ENCODE peak calls at places on chromosomes 4 and X, in seven cellular contexts. S is GM06990, I is WTC11, X is mucosa of descending colon, G is ascending aorta, Q is cardiac muscle cell, H is AG04449. Y is an unnamed sample.

GRCh38 chr4:11597506-11597905 is 168.8 kb upstream of the HS3ST1 start:
- DNase-seq in X (no peak), G (no peak), S (no peak), I (no peak), Q (no peak), H (no peak), Y (no peak)

GRCh38 chr4:72489267-72489666 is 79.8 kb downstream of the ADAMTS3 start:
- DNase-seq in S (no peak), I (no peak), X (no peak), Q (peak), G (no peak), H (no peak), Y (no peak)

GRCh38 chr4:153326513-153326912 is 18.0 kb upstream of the MND1 start:
- DNase-seq in S (no peak), I (no peak), X (peak), Q (peak), H (no peak), G (no peak), Y (no peak)

GRCh38 chrX:10415704-10416001 is 204.7 kb downstream of the MID1 start:
- DNase-seq in G (no peak), S (no peak), I (no peak), X (no peak), H (no peak), Q (peak), Y (no peak)

GRCh38 chr4:153792007-153792892 is 3.4 kb upstream of the SFRP2 start:
- DNase-seq in G (no peak), S (peak), X (peak), H (no peak), I (peak), Q (peak), Y (no peak)

GRCh38 chr4:24686866-24687672 is 102.7 kb upstream of the DHX15 start:
- DNase-seq in Q (peak), S (no peak), X (peak), I (peak), G (no peak), H (no peak), Y (peak)

GRCh38 chr4:172096771-172097170 is 283.6 kb downstream of the GALNTL6 start:
- DNase-seq in I (no peak), X (no peak), H (peak), G (no peak), Q (peak), S (no peak), Y (no peak)

GRCh38 chr4:159070742-159071141 is 32.1 kb upstream of the RAPGEF2 start:
- DNase-seq in H (no peak), G (no peak), S (no peak), Q (peak), I (no peak), X (no peak), Y (no peak)

GRCh38 chrX:134364711-134365110 is 95.3 kb upstream of the HPRT1 start:
- DNase-seq in I (no peak), X (no peak), S (no peak), Q (no peak), H (no peak), G (no peak), Y (no peak)

GRCh38 chr4:78437608-78438088 is 113.9 kb upstream of the ANXA3 start:
- DNase-seq in X (no peak), H (no peak), Q (peak), I (no peak), G (no peak), S (no peak), Y (no peak)

GRCh38 chr4:1503583-1504471 is 97.6 kb upstream of the NKX1-1 start:
- DNase-seq in H (no peak), Q (no peak), X (no peak), I (peak), S (no peak), G (peak), Y (no peak)

GRCh38 chr4:69828828-69829227 is 31.1 kb downstream of the SULT1E1 start:
- DNase-seq in X (no peak), I (no peak), S (no peak), G (no peak), Q (peak), H (no peak), Y (no peak)

DNA sequence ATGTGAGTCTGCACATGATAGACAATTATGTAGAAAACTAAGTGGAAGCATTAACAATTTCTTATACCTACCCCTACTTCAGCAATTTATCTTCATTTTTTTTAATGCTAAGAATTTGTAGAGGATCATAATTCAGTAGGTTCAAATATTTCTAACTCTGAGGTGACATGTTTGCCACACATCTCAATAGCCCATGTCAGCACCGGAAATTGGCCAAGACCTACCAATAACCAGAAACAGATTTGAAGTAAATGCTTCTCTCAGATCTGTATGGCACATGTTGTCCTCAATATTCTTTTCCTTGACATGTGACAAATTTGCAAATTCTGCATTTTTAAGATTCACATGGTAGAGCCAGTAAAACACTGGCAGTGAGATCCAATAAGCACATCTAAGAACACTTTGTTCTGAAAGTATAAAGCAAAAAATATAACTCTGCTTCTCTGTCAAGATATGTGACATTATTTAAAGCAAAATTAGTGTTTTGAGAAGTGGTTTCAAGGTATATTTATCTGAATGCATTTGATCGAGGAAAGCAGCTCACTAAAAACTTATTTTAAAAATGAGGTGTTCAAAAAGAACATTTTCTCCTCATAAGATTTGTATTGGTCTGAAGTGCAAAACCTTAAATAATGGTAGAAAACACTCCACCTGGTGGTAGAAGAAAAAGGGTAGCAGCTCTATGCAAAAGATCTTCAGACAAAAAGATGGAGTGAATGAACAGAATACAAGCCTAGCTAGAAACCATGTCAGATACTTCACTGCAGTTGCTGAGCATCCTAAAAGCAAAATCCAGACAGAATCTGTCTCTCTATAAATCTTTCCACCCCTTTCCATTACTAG is 513.9 kb upstream of the FAM241A start:
- DNase-seq in G (no peak), X (no peak), H (no peak), S (no peak), I (no peak), Q (peak), Y (no peak)
- TF ChIP-seq CTCF in G (no peak), X (no peak), H (peak), S (peak), I (peak), Q (peak), Y (peak)

DNA sequence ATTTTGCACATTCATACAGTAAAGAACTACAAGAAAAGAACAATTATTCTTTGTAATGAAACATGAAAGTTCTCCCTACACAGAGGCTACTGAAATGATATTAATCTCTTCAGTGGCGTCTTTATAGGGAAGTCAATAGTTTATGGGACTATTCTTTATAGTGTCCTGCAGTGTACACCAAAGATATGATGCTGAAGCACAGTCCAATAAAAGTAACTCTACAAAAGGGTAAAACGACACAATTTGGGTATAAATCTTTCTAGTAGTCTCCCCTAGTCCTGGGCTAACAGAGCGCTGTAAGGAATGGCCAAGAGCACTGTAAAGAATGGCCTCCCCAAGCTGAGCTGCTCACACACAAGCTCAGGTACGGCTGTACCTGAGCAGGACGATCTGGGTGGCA is 101.1 kb upstream of the FUNDC1 start:
- DNase-seq in Q (no peak), H (no peak), X (no peak), S (no peak), G (no peak), I (no peak), Y (no peak)
- TF ChIP-seq CTCF in Q (no peak), H (no peak), X (no peak), S (no peak), G (no peak), I (no peak), Y (no peak)

DNA sequence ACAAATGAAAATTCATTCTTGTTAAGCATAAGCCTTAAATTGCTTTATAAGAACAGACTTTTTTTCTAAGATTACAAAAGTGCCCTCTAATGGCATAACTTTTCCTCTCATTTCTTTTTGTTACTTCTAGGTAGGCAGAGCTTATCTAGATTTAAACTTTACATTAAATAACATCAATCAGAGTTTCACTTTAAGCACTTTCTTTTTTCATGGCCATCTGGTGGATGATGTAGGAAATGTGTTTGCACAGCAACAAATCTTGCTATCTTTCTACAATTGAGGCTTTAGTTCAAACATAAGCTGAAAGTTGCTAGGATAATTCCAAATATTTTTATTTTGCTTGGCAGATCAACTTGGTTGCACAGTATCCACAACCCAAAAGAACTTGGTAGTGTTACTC is 22.1 kb downstream of the NDNF start:
- DNase-seq in G (no peak), H (no peak), X (no peak), Q (no peak), I (no peak), S (no peak), Y (no peak)
- TF ChIP-seq CTCF in G (no peak), H (peak), X (no peak), Q (peak), I (no peak), S (peak), Y (peak)

DNA sequence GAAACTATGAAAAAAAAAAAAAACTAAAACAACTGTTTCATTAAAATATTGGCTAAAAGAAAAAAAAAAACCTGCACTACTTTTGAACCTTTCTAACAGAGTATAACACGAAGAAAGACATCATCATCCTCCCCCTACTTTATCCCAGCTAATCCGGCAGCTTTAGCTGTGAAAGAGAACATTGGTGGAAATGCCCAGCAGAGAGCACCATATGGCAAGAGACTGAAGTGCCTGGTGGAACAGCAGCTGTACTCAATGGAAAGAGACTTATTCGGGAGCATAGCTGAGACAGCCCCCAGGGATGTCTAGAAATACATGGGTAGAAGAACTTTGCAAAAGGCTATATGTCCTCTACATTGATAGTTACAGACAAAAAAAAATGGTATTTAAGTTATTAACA is 30.3 kb downstream of the STPG2 start:
- DNase-seq in I (no peak), X (peak), S (no peak), H (no peak), Q (peak), G (no peak), Y (no peak)
- TF ChIP-seq CTCF in I (no peak), X (no peak), S (peak), H (no peak), Q (peak), G (no peak), Y (peak)